ENCODE peak calls at places on chromosomes 1 and 21, in four cellular contexts. X, H, J and Y are unnamed samples. For H3K36me3, the result is how much of the 10 kb centered on the place peaks cover.

GRCh38 chr1:119829636-119830035 is 18.4 kb upstream of the REG4 start:
- DNase-seq in J (no peak), X (no peak), H (no peak), Y (no peak)

GRCh38 chr1:96080925-96081324 is 640.7 kb upstream of the PTBP2 start:
- DNase-seq in H (no peak), J (no peak), X (no peak), Y (no peak)

GRCh38 chr1:4549933-4550332 is 104.5 kb upstream of the AJAP1 start:
- DNase-seq in J (no peak), X (no peak), H (no peak), Y (no peak)

GRCh38 chr1:48530727-48531351 is 58.8 kb upstream of the SPATA6 start:
- DNase-seq in X (no peak), H (peak), J (peak), Y (peak)

GRCh38 chr1:29753771-29754607 is 517.7 kb downstream of the PTPRU start:
- DNase-seq in J (peak), H (no peak), X (no peak), Y (no peak)

GRCh38 chr1:231355171-231355570 is 17.1 kb downstream of the SPRTN start:
- DNase-seq in J (no peak), X (no peak), H (no peak), Y (no peak)

GRCh38 chr1:89990976-89991831 is 3.7 kb upstream of the ZNF326 start:
- DNase-seq in J (no peak), X (no peak), H (peak), Y (no peak)

GRCh38 chr1:206931709-206932108 is 10.0 kb upstream of the FCMR start:
- DNase-seq in H (no peak), J (no peak), X (no peak), Y (no peak)

GRCh38 chr1:229557214-229557850 is 1.2 kb downstream of the ABCB10 start:
- DNase-seq in X (no peak), H (no peak), J (no peak), Y (no peak)

GRCh38 chr1:151479462-151479861 is 20.2 kb upstream of the POGZ start:
- DNase-seq in X (no peak), J (no peak), H (no peak), Y (no peak)

GRCh38 chr1:29504709-29505410 is 268.5 kb downstream of the PTPRU start:
- DNase-seq in H (no peak), J (peak), X (no peak), Y (no peak)

GRCh38 chr1:163054056-163054706 is 15.0 kb upstream of the RGS4 start:
- DNase-seq in J (no peak), X (no peak), H (no peak), Y (no peak)

GRCh38 chr1:233707153-233707905 is 93.4 kb downstream of the KCNK1 start:
- DNase-seq in X (no peak), H (peak), J (peak), Y (peak)

GRCh38 chr21:36626791-36627190 is 72.1 kb upstream of the SIM2 start:
- DNase-seq in J (no peak), H (no peak), X (no peak), Y (no peak)

GRCh38 chr1:97095764-97096163 is 374.2 kb downstream of the PTBP2 start:
- DNase-seq in H (no peak), X (no peak), J (no peak), Y (no peak)

GRCh38 chr21:41712201-41712600 is 54.7 kb downstream of the RIPK4 start:
- DNase-seq in X (no peak), H (no peak), J (no peak), Y (no peak)

DNA sequence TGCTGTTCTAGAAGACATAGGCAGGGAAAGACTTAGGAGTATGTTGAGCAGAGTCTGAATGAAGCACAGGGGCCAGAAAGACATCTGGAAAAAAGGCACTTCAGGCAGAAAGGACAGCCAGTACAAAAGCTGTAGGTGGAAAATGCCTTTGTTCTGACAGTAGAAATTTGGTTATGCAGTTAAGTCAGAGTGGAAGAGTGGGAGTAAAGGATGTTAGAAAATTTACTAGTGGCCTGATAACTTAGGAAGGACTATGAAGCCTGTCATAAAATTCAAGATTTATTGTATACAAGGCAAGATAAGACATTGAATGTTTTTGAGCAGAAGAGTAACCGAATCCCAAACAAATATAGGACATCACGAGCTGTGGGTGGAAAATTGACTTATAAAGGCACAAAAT is 987.9 kb downstream of the PLA2G4A start:
- DNase-seq in H (no peak), X (no peak), J (no peak), Y (no peak)
- H3K27ac ChIP-seq in H (no peak), X (no peak), J (no peak), Y (no peak)

DNA sequence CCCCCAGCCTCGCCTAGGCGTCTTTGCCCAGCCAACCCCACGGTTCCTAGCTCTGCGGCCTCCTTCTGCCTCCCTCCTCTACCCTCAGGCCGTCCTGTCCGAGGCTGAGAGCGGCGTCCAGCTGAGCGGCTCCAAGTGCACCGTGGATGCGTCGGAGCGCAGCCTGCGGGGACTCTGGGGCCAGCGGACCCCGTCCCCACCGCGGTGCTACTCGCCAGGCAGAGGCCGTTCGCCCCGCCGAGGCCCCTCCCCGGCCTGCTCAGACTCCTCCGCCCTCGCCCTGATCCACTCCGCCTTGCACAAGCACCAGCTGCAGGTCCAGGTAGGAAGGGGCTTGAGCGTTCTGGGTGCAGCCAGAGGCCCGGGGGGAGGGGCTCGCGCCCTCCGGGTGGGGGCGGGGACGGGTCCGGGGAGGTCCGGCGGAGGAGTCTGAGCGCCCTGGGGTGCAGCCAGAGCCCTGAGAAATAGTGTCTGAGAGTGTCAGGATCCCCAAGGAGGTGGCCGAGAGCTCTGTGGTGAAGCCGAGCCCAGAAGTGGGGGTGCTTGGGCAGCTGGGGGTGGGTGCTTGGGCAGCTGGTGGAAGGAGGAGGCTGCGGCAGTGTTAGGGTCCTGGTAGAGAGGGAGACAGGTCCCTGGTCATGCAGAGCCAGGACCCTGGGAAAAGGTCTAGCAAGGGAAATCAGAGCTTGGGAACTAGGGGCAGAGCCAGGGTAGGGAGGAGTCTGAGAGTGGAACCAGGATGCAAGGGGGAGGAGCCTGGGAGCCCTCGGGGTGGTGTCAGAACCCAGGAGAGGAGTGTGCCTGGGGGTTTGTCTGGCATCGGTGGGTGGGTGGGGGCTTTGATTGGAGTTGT is 3.2 kb upstream of the NBPF3 start:
- DNase-seq in X (no peak), J (peak), H (no peak), Y (peak)
- H3K4me3 ChIP-seq in X (peak), J (peak), H (peak), Y (no peak)

GRCh38 chr1:40078512-40079333 is 18.3 kb downstream of the PPT1 start:
- DNase-seq in X (no peak), H (peak), J (peak), Y (peak)

GRCh38 chr1:40072142-40072541 is 24.9 kb downstream of the PPT1 start:
- DNase-seq in J (no peak), X (no peak), H (no peak), Y (no peak)

GRCh38 chr1:40075251-40075650 is 21.8 kb downstream of the PPT1 start:
- DNase-seq in X (no peak), H (no peak), J (no peak), Y (no peak)

GRCh38 chr1:40076895-40077312 is 20.1 kb downstream of the PPT1 start:
- DNase-seq in J (no peak), X (no peak), H (peak), Y (no peak)

GRCh38 chr1:40073062-40073461 is 24.0 kb downstream of the PPT1 start:
- DNase-seq in J (no peak), X (no peak), H (no peak), Y (no peak)
- H3K36me3 ChIP-seq in J (under half), X (under half), H (half or more), Y (under half)

DNA sequence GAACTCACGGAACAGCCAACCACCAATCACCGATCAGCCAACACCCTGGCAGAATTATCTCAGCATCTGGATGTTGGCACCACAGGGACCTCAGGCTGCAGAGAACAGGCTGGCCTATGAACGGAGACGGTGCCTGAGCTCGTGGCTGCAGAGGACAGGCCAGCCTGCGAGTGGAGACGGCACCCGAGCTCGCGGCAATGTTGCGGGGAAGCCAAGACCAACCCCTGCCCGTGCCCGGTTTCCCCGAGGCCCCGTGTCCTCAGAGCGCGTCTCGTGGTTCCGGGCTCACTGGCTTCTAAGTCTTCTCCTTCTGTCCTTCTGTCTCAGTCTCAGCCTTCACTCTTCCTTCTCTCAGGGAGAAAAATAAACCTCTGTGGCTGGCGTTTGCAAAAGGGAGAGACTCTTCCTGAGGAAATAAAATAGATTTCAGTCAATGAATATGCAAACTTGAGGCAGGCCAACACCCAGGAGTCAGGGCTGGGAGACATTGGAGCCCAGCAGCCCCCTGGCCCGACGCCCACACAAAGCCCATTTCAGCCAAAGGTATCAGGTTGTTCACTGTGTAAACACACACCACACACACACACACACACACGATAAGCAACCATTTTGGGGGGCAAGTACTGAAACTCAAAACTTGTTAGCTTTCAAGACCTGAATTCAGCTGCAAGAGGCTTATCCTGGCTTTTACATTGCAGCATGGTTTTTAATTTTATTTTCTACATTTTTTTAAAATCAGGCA is 67.7 kb downstream of the SIK1 start:
- DNase-seq in H (no peak), X (no peak), J (no peak), Y (no peak)
- H3K27ac ChIP-seq in H (no peak), X (no peak), J (no peak), Y (no peak)

DNA sequence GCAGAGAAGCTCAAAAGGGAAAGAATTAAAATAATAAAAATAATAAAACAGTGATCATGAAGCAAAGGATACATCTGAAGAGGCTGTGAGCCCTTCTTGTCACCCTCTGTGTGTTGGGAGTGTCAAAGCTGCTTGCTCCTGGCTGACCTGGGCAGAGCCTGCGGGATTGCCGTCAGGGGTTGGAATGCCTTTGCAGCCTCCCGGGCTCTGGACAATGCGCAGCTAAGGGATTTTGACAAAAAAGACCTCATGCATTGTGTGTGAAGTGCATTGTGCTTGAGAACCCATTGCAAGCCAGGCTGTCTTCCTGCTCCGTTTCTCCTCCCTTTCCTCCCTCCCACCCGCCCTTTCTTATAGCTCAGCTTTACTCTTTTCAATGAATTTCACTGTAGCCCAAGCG is 192.3 kb downstream of the CACNA1E start:
- DNase-seq in J (no peak), H (no peak), X (no peak), Y (no peak)
- H3K4me3 ChIP-seq in J (no peak), H (no peak), X (no peak), Y (no peak)

GRCh38 chr1:212962509-212962908 is 12.2 kb downstream of the VASH2 start:
- DNase-seq in H (no peak), X (no peak), J (no peak), Y (no peak)
- H3K36me3 ChIP-seq in H (under half), X (under half), J (under half), Y (under half)

GRCh38 chr1:17671314-17671705 is 83.8 kb upstream of the ACTL8 start:
- DNase-seq in H (no peak), J (no peak), X (no peak), Y (no peak)

GRCh38 chr1:17671741-17672140 is 83.4 kb upstream of the ACTL8 start:
- DNase-seq in J (no peak), X (no peak), H (no peak), Y (no peak)

GRCh38 chr1:17669305-17669704 is 85.8 kb upstream of the ACTL8 start:
- DNase-seq in X (no peak), J (no peak), H (no peak), Y (no peak)

GRCh38 chr1:17669866-17670451 is 85.2 kb upstream of the ACTL8 start:
- DNase-seq in X (no peak), J (no peak), H (no peak), Y (no peak)

GRCh38 chr1:17670587-17671313 is 84.4 kb upstream of the ACTL8 start:
- DNase-seq in H (no peak), X (no peak), J (no peak), Y (no peak)
- H3K27ac ChIP-seq in H (no peak), X (no peak), J (no peak), Y (no peak)